ENCODE peak calls at places on chromosomes 4 and X, in five cellular contexts. B, Q, R, E and M are unnamed samples.

GRCh38 chr4:161704040-161704439 is 459.8 kb downstream of the FSTL5 start:
- DNase-seq in E (no peak), R (no peak), Q (no peak), B (no peak), M (no peak)

GRCh38 chr4:113071811-113072210 is 22.4 kb downstream of the ANK2 start:
- DNase-seq in Q (no peak), B (no peak), R (no peak), E (no peak), M (no peak)

GRCh38 chr4:83639849-83640493 is 104.1 kb downstream of the GPAT3 start:
- DNase-seq in B (peak), Q (peak), E (no peak), R (peak), M (peak)

GRCh38 chr4:5751918-5752802 is 41.2 kb downstream of the EVC start:
- DNase-seq in B (no peak), E (no peak), R (no peak), Q (no peak), M (no peak)

GRCh38 chrX:108000751-108001150 is 18.6 kb upstream of the TEX13B start:
- DNase-seq in Q (no peak), B (no peak), E (no peak), R (no peak), M (no peak)

GRCh38 chr4:128512767-128513322 is 225.2 kb upstream of the PGRMC2 start:
- DNase-seq in Q (no peak), E (no peak), B (no peak), R (no peak), M (no peak)

GRCh38 chr4:42588909-42589308 is 68.0 kb downstream of the ATP8A1 start:
- DNase-seq in E (no peak), Q (no peak), R (no peak), B (no peak), M (no peak)

GRCh38 chrX:153794897-153795816 is 689 bp downstream of the SSR4 start:
- DNase-seq in E (no peak), Q (no peak), B (no peak), R (no peak), M (no peak)

GRCh38 chr4:74638689-74639088 is 155.6 kb downstream of the BTC start:
- DNase-seq in R (no peak), E (no peak), Q (no peak), B (no peak), M (no peak)

GRCh38 chrX:77299549-77299948 is 147.6 kb upstream of the FGF16 start:
- DNase-seq in E (no peak), Q (no peak), R (no peak), B (no peak), M (no peak)

GRCh38 chr4:7971159-7971631 is 31.5 kb upstream of the AFAP1 start:
- DNase-seq in R (no peak), B (no peak), Q (no peak), E (no peak), M (no peak)

GRCh38 chr4:140163029-140163810 is 9.2 kb upstream of the MAML3 start:
- DNase-seq in Q (no peak), R (peak), E (no peak), B (no peak), M (no peak)

GRCh38 chr4:47668810-47669408 is 169.0 kb downstream of the CORIN start:
- DNase-seq in B (peak), R (no peak), Q (no peak), E (no peak), M (peak)

GRCh38 chrX:13673016-13673415 is 15.9 kb upstream of the RAB9A start:
- DNase-seq in R (no peak), B (no peak), E (no peak), Q (no peak), M (no peak)